ENCODE peak calls at places on chromosomes 7 and 10, in seven cellular contexts. E is neuronal stem cell, Q is mesendoderm, I is IMR-90, O is H9, C is H1, S is mesenchymal stem cell. Z is an unnamed sample. For H3K27me3, the result is how much of the 10 kb centered on the place peaks cover.

GRCh38 chr7:56079450-56080185 is 13.1 kb downstream of the PHKG1 start:
- DNase-seq in Q (peak), I (peak), S (no peak), O (peak), C (peak), E (no peak), Z (no peak)

GRCh38 chr7:21023841-21024502 is 237.3 kb upstream of the SP8 start:
- DNase-seq in S (no peak), I (no peak), E (no peak), O (no peak), C (no peak), Q (peak), Z (no peak)

GRCh38 chr10:71531485-71532446 is 135.0 kb downstream of the CDH23 start:
- DNase-seq in E (no peak), C (no peak), Q (no peak), S (no peak), O (no peak), I (no peak), Z (no peak)

GRCh38 chr7:109354552-109354951 is 784.9 kb downstream of the DNAJB9 start:
- DNase-seq in O (no peak), C (no peak), S (no peak), E (no peak), Q (no peak), I (no peak), Z (no peak)

GRCh38 chr10:8180348-8180747 is 125.9 kb downstream of the GATA3 start:
- DNase-seq in O (no peak), C (no peak), S (no peak), Q (no peak), E (no peak), I (no peak), Z (no peak)

GRCh38 chr10:103584216-103585010 is 90.9 kb downstream of the NEURL1 start:
- DNase-seq in C (no peak), S (no peak), I (no peak), O (no peak), Q (no peak), E (no peak), Z (peak)

GRCh38 chr10:75234683-75235374 is 928 bp downstream of the COMTD1 start:
- DNase-seq in O (peak), Q (peak), E (peak), C (peak), S (no peak), I (no peak), Z (peak)

GRCh38 chr10:97659589-97659988 is 19.1 kb downstream of the PI4K2A start:
- DNase-seq in E (no peak), C (no peak), Q (no peak), O (no peak), I (peak), S (peak), Z (no peak)

GRCh38 chr7:56483153-56483552 is 366.9 kb upstream of the NUPR2 start:
- DNase-seq in S (no peak), Q (no peak), I (no peak), O (no peak), E (no peak), C (no peak), Z (no peak)

GRCh38 chr7:148135106-148135505 is 455.5 kb upstream of the C7orf33 start:
- DNase-seq in O (no peak), I (no peak), E (no peak), S (no peak), C (no peak), Q (peak), Z (peak)

GRCh38 chr7:55074008-55074499 is 55.2 kb downstream of the EGFR start:
- DNase-seq in S (peak), I (peak), C (no peak), E (no peak), Q (peak), O (peak), Z (peak)

GRCh38 chr10:97571622-97572021 is 957 bp upstream of the ANKRD2 start:
- DNase-seq in E (no peak), O (no peak), C (no peak), Q (no peak), I (no peak), S (no peak), Z (peak)

GRCh38 chr7:75921479-75921878 is 6.5 kb downstream of the POR start:
- DNase-seq in S (no peak), O (no peak), C (no peak), E (no peak), Q (no peak), I (no peak), Z (no peak)

GRCh38 chr7:155899596-155899995 is 87.3 kb upstream of the SHH start:
- DNase-seq in E (no peak), I (no peak), C (no peak), Q (no peak), S (no peak), O (no peak), Z (no peak)

GRCh38 chr10:106609466-106609865 is 555.0 kb downstream of the SORCS1 start:
- DNase-seq in Q (no peak), S (no peak), C (no peak), E (no peak), I (no peak), O (no peak), Z (no peak)

GRCh38 chr10:8183241-8183704 is 128.8 kb downstream of the GATA3 start:
- DNase-seq in O (no peak), C (no peak), E (no peak), Q (peak), I (no peak), S (peak), Z (peak)

GRCh38 chr10:21525367-21526183 is at the start of gene SKIDA1:
- DNase-seq in C (peak), S (peak), I (peak), Q (peak), O (peak), E (peak), Z (peak)
- H3K27me3 ChIP-seq in C (under half), S (under half), I (under half), Q (under half), O (under half), E (under half), Z (under half)

DNA sequence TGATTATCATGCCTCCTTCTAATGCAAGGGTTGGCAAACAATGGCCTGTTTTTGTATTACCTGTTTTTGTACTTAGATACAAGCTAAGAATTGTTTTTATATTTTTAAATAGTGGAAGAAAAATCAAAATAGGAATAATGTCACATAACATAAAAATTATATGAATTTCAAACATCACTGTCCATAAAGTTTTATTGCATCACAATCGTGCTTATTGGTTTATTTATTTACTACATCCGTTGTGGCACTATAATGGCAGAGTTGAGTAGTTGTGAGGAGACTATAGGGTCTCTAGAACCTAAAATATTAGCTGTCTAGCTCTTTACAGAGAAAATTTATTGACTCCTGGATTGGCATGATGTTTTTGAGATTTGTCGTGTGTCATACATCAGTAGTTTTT is 4.1 kb downstream of the KIF20B start:
- DNase-seq in Q (no peak), I (no peak), C (no peak), E (no peak), O (no peak), S (no peak), Z (no peak)
- H2AK5ac ChIP-seq in Q (no peak), I (no peak), C (no peak), E (no peak), O (no peak), S (no peak), Z (no peak)

GRCh38 chr10:22475527-22475856 is 130.2 kb downstream of the SPAG6 start:
- DNase-seq in C (no peak), E (no peak), O (no peak), I (no peak), Q (no peak), S (no peak), Z (no peak)
- H3K27me3 ChIP-seq in C (half or more), E (under half), O (half or more), I (half or more), Q (under half), S (half or more), Z (under half)

GRCh38 chr10:15627617-15628196 is 92.0 kb downstream of the ITGA8 start:
- DNase-seq in E (no peak), O (no peak), C (no peak), I (peak), Q (no peak), S (no peak), Z (no peak)
- H2AK5ac ChIP-seq in E (no peak), O (no peak), C (no peak), I (no peak), Q (no peak), S (no peak), Z (no peak)

GRCh38 chr10:96266118-96266770 is 5.1 kb downstream of the BLNK start:
- DNase-seq in O (no peak), I (no peak), C (no peak), E (no peak), Q (no peak), S (no peak), Z (no peak)
- H3K27me3 ChIP-seq in O (under half), I (under half), C (under half), E (under half), Q (under half), S (under half), Z (under half)

DNA sequence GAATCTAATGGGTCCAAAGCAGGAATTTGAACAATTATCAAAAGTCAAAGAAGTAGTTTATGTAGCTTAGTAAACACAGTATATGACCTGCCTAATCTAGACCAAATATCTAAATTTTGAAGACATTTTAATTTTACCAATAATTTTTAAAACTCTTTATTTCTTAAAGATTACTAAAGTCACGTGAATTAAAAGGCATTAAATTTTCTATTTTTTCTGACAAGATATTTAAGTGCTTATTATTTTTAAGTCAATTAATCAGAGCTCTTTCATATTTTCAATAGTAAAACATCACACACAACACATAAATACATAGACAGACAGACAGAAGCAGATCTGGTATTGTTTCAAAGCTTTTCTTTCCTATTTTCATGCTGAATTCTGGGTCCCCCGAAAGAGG is 89.5 kb downstream of the ZNF467 start:
- DNase-seq in Q (no peak), E (no peak), I (no peak), S (no peak), C (no peak), O (no peak), Z (no peak)
- H2AK5ac ChIP-seq in Q (no peak), E (no peak), I (no peak), S (no peak), C (no peak), O (no peak), Z (no peak)

DNA sequence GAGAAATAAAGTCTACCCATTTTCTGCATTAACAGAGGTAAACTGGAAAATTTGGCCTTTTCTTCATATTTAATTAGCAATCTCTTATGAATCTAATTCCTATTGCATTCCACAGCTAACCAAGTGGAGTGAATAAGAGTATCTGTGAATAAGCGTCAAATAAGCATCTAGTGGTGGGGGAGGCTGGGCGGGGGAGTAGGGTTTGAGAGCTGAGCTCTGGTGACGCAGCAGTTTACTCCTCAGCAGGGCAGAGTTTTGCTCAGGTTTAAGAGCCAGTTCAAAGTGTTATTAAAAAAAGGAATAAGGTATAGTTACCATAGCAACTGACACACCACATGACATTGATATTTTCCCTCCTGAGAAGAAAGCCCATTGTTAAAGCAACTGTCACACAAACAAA is 1346.8 kb upstream of the CELF2 start:
- DNase-seq in I (no peak), S (no peak), E (no peak), O (no peak), Q (peak), C (no peak), Z (no peak)
- H3K27me3 ChIP-seq in I (under half), S (under half), E (under half), O (under half), Q (under half), C (under half), Z (under half)

Z was measured in trophoblast cell.